ENCODE peak calls at places on chromosomes 7 and 10, in four cellular contexts. One of them, this sample, is unnamed.

GRCh38 chr10:78318305-78318704 is 284.6 kb downstream of the RPS24 start:
- DNase-seq in stomach: no peak
- DNase-seq in tibial artery: no peak
- DNase-seq in lower lobe of right lung: no peak
- DNase-seq in this sample: no peak

GRCh38 chr7:31948041-31948440 is 122.2 kb downstream of the PDE1C start:
- DNase-seq in stomach: no peak
- DNase-seq in tibial artery: no peak
- DNase-seq in lower lobe of right lung: no peak
- DNase-seq in this sample: no peak

GRCh38 chr7:108459922-108460551 is 3.8 kb upstream of the NRCAM start:
- DNase-seq in stomach: no peak
- DNase-seq in tibial artery: no peak
- DNase-seq in lower lobe of right lung: no peak
- DNase-seq in this sample: no peak

GRCh38 chr10:80444646-80445319 is 9.3 kb upstream of the TSPAN14 start:
- DNase-seq in stomach: peak; percentile 63
- DNase-seq in tibial artery: peak; percentile 73
- DNase-seq in lower lobe of right lung: peak; percentile 77
- DNase-seq in this sample: peak; percentile 78

GRCh38 chr7:136883046-136883445 is 14.6 kb downstream of the CHRM2 start:
- DNase-seq in stomach: no peak
- DNase-seq in tibial artery: no peak
- DNase-seq in lower lobe of right lung: no peak
- DNase-seq in this sample: no peak

GRCh38 chr7:46133076-46133475 is 212.0 kb upstream of the IGFBP3 start:
- DNase-seq in stomach: no peak
- DNase-seq in tibial artery: no peak
- DNase-seq in lower lobe of right lung: no peak
- DNase-seq in this sample: no peak

GRCh38 chr7:114889646-114890285 is 32.1 kb upstream of the MDFIC start:
- DNase-seq in stomach: no peak
- DNase-seq in tibial artery: no peak
- DNase-seq in lower lobe of right lung: no peak
- DNase-seq in this sample: no peak

GRCh38 chr10:101566333-101567164 is 21.5 kb downstream of the POLL start:
- DNase-seq in stomach: no peak
- DNase-seq in tibial artery: peak; percentile 19
- DNase-seq in lower lobe of right lung: no peak
- DNase-seq in this sample: no peak

GRCh38 chr10:23157691-23158369 is 34.3 kb upstream of the PTF1A start:
- DNase-seq in stomach: no peak
- DNase-seq in tibial artery: no peak
- DNase-seq in lower lobe of right lung: no peak
- DNase-seq in this sample: no peak

GRCh38 chr10:102718220-102718619 is 3.8 kb downstream of the SFXN2 start:
- DNase-seq in stomach: no peak
- DNase-seq in tibial artery: no peak
- DNase-seq in lower lobe of right lung: no peak
- DNase-seq in this sample: peak; percentile 24

GRCh38 chr7:151245360-151246160 is 2.9 kb downstream of the SMARCD3 start:
- DNase-seq in stomach: peak; percentile 49
- DNase-seq in tibial artery: no peak
- DNase-seq in lower lobe of right lung: peak; percentile 59
- DNase-seq in this sample: peak; percentile 53

GRCh38 chr10:79445217-79445707 is at the start of gene ZCCHC24:
- DNase-seq in stomach: peak; percentile 65
- DNase-seq in tibial artery: no peak
- DNase-seq in lower lobe of right lung: peak; percentile 77
- DNase-seq in this sample: no peak

GRCh38 chr7:64874114-64874513 is 29.0 kb upstream of the ZNF273 start:
- DNase-seq in stomach: peak; percentile 19
- DNase-seq in tibial artery: no peak
- DNase-seq in lower lobe of right lung: no peak
- DNase-seq in this sample: no peak

GRCh38 chr7:106126170-106126938 is 14.2 kb upstream of the SYPL1 start:
- DNase-seq in stomach: peak; percentile 38
- DNase-seq in tibial artery: no peak
- DNase-seq in lower lobe of right lung: no peak
- DNase-seq in this sample: no peak

GRCh38 chr10:22218448-22218847 is 633 bp upstream of the EBLN1 start:
- DNase-seq in stomach: no peak
- DNase-seq in tibial artery: no peak
- DNase-seq in lower lobe of right lung: no peak
- DNase-seq in this sample: no peak

GRCh38 chr7:37448637-37449331 is at the start of gene ELMO1:
- DNase-seq in stomach: peak; percentile 63
- DNase-seq in tibial artery: peak; percentile 77
- DNase-seq in lower lobe of right lung: peak; percentile 88
- DNase-seq in this sample: peak; percentile 76

GRCh38 chr7:37448057-37448636 is 517 bp downstream of the ELMO1 start:
- DNase-seq in stomach: no peak
- DNase-seq in tibial artery: no peak
- DNase-seq in lower lobe of right lung: no peak
- DNase-seq in this sample: no peak

GRCh38 chr7:37445064-37445723 is 3.5 kb downstream of the ELMO1 start:
- DNase-seq in stomach: no peak
- DNase-seq in tibial artery: no peak
- DNase-seq in lower lobe of right lung: no peak
- DNase-seq in this sample: no peak

GRCh38 chr7:37445800-37446199 is 2.9 kb downstream of the ELMO1 start:
- DNase-seq in stomach: no peak
- DNase-seq in tibial artery: no peak
- DNase-seq in lower lobe of right lung: no peak
- DNase-seq in this sample: no peak

DNA sequence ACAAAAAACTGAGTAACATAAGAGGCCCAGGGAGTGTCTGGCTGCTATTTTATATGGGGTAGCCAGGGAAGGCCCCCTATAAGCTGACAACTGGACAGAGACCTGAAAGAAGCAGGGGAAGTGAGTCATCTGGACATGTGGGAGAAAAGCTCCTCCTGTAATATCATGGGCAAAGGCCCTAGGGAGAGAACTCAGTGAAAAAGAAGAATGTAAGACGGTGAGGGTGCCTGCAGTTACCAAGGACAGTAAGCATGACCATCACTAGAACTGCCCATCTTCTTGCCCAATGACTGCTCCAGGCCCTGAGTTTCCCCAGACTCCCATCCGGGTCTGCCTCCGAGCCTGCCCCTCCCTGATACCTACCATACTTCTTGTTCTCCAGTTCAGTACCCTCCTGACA is 2.3 kb downstream of the ELMO1 start:
- DNase-seq in stomach: no peak
- DNase-seq in tibial artery: no peak
- DNase-seq in lower lobe of right lung: no peak
- DNase-seq in this sample: no peak
- H3K27ac ChIP-seq in stomach: no peak overlapping the region
- H3K27ac ChIP-seq in tibial artery: no peak overlapping the region
- H3K27ac ChIP-seq in lower lobe of right lung: peak overlapping the region; percentile 82
- H3K27ac ChIP-seq in this sample: peak overlapping the region; percentile 70

GRCh38 chr10:97684866-97685394 is 2.1 kb downstream of the AVPI1 start:
- DNase-seq in stomach: no peak
- DNase-seq in tibial artery: no peak
- DNase-seq in lower lobe of right lung: no peak
- DNase-seq in this sample: no peak
- H3K4me1 ChIP-seq in stomach: peaks cover 91% of the 10 kb centered on the region
- H3K4me1 ChIP-seq in tibial artery: no peaks in the 10 kb centered on the region
- H3K4me1 ChIP-seq in lower lobe of right lung: peaks cover 57% of the 10 kb centered on the region
- H3K4me1 ChIP-seq in this sample: peaks cover 60% of the 10 kb centered on the region

DNA sequence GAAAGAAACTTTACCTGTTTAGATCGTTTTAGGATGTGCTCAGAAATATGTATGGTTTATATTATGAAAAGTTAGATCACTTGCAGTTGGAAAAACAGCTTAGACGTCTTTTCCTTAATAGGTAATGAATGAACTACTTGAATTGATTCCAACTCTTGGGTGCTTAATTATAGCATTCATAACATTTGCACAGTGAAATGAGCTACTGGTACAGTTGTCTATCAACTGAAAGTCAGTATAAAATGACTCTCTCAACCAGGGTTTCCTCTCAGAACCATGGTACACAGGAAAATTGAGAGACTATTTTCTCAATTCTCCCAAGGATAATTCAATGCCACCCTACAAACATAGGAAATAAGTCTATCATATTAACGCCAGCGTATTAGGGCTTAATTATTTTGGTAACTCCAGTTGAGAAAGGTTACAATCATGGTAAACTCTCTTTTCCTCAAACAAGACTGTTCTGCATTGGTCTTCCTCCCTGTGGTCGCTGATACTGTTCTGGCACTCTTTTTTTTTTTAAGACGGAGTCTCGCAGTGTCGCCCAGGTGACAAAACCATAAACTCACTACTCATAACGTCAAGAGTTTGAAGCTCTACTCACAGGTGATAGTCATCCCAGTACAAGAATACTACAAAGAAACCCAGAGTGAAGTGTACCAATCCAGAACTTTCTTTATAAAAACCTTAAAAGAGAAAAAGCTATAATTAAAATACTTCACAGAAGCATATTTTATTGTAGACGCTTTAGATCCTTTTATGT is 2.0 kb downstream of the ANLN start:
- DNase-seq in stomach: no peak
- DNase-seq in tibial artery: no peak
- DNase-seq in lower lobe of right lung: no peak
- DNase-seq in this sample: no peak
- H3K27ac ChIP-seq in stomach: peak overlapping the region; percentile 85
- H3K27ac ChIP-seq in tibial artery: no peak overlapping the region
- H3K27ac ChIP-seq in lower lobe of right lung: no peak overlapping the region
- H3K27ac ChIP-seq in this sample: no peak overlapping the region

GRCh38 chr7:148712610-148713330 is 14.1 kb downstream of the CUL1 start:
- DNase-seq in stomach: no peak
- DNase-seq in tibial artery: no peak
- DNase-seq in lower lobe of right lung: no peak
- DNase-seq in this sample: no peak

GRCh38 chr7:148708026-148708685 is 9.5 kb downstream of the CUL1 start:
- DNase-seq in stomach: no peak
- DNase-seq in tibial artery: no peak
- DNase-seq in lower lobe of right lung: no peak
- DNase-seq in this sample: no peak

GRCh38 chr7:148706368-148706767 is 7.7 kb downstream of the CUL1 start:
- DNase-seq in stomach: no peak
- DNase-seq in tibial artery: no peak
- DNase-seq in lower lobe of right lung: no peak
- DNase-seq in this sample: no peak

GRCh38 chr7:148711191-148712102 is 12.7 kb downstream of the CUL1 start:
- DNase-seq in stomach: no peak
- DNase-seq in tibial artery: no peak
- DNase-seq in lower lobe of right lung: no peak
- DNase-seq in this sample: no peak

GRCh38 chr7:148709019-148709418 is 10.3 kb downstream of the CUL1 start:
- DNase-seq in stomach: no peak
- DNase-seq in tibial artery: no peak
- DNase-seq in lower lobe of right lung: no peak
- DNase-seq in this sample: no peak
- H3K4me1 ChIP-seq in stomach: peaks cover 84% of the 10 kb centered on the region
- H3K4me1 ChIP-seq in tibial artery: no peaks in the 10 kb centered on the region
- H3K4me1 ChIP-seq in lower lobe of right lung: peaks cover 76% of the 10 kb centered on the region
- H3K4me1 ChIP-seq in this sample: peaks cover 86% of the 10 kb centered on the region

GRCh38 chr7:7681936-7682329 is 36.5 kb downstream of the RPA3 start:
- DNase-seq in stomach: no peak
- DNase-seq in tibial artery: no peak
- DNase-seq in lower lobe of right lung: no peak
- DNase-seq in this sample: no peak

GRCh38 chr7:7682856-7683255 is 35.6 kb downstream of the RPA3 start:
- DNase-seq in stomach: no peak
- DNase-seq in tibial artery: no peak
- DNase-seq in lower lobe of right lung: no peak
- DNase-seq in this sample: no peak

GRCh38 chr7:7686806-7687205 is 31.6 kb downstream of the RPA3 start:
- DNase-seq in stomach: no peak
- DNase-seq in tibial artery: no peak
- DNase-seq in lower lobe of right lung: no peak
- DNase-seq in this sample: no peak

GRCh38 chr7:7675686-7676085 is 35.1 kb downstream of the UMAD1 start:
- DNase-seq in stomach: no peak
- DNase-seq in tibial artery: no peak
- DNase-seq in lower lobe of right lung: no peak
- DNase-seq in this sample: no peak

DNA sequence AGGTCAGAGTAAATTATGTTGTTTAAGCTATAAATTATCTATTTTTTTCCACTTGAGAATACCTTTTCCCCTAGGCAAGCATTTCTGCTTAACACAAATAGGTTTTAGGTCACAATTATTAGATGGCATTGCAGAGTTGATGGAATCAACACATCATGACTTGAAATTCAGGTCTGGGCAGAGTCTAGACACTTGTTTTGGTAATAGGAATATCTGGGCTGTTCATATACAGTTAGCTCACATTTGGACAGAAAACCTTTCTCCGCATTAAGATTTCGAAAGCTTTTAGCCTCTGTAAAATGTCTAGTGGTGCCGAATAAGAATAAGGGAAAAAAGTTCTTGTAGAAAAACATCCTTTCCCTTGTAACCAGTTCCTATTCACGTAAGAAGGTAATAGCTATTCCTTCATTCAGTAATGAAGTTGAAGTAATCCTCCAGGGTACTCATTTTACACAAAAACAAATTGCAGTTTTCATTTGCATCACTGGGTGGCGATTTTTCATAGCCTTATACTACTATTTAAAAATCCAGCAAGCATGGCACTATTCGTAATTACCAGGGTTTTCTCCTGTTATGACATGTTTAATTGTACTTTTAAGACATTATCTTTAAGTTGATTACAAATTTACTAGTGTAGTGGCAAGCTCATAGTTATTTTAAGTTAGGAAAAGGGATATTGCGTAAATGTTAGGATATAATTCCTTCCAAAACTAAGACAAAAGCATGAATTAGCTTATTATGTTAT is 37.0 kb downstream of the RPA3 start:
- DNase-seq in stomach: no peak
- DNase-seq in tibial artery: peak; percentile 41
- DNase-seq in lower lobe of right lung: no peak
- DNase-seq in this sample: peak; percentile 81
- H3K27ac ChIP-seq in stomach: peak overlapping the region; percentile 21
- H3K27ac ChIP-seq in tibial artery: peak overlapping the region; percentile 17
- H3K27ac ChIP-seq in lower lobe of right lung: peak overlapping the region; percentile 19
- H3K27ac ChIP-seq in this sample: peak overlapping the region; percentile 26

GRCh38 chr7:30143748-30144251 is 9.0 kb downstream of the MTURN start:
- DNase-seq in stomach: no peak
- DNase-seq in tibial artery: no peak
- DNase-seq in lower lobe of right lung: no peak
- DNase-seq in this sample: no peak
- H3K4me1 ChIP-seq in stomach: peaks cover 90% of the 10 kb centered on the region
- H3K4me1 ChIP-seq in tibial artery: no peaks in the 10 kb centered on the region
- H3K4me1 ChIP-seq in lower lobe of right lung: peaks cover 60% of the 10 kb centered on the region
- H3K4me1 ChIP-seq in this sample: peaks cover 15% of the 10 kb centered on the region

DNA sequence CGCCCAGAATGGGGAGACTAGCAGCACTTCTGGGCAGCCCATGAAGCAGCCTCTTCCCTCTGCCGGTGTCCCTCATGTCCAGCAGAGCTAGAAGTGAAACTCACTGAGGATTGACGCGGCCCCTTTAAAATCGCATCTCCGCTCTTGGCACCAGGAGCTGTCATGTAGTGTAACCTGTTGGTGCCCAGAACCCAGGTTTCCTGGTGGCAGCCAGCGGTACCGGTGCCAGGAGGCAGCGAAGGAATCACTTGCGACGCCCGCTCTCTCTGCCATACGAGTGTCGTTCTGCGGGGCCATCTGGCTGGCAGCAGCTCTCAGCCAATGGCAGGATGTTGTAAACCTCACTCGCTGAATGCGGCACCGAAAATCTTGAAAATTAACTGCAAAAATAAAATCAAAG is 82.7 kb downstream of the CUX1 start:
- DNase-seq in stomach: no peak
- DNase-seq in tibial artery: peak; percentile 46
- DNase-seq in lower lobe of right lung: peak; percentile 22
- DNase-seq in this sample: peak; percentile 66
- H3K27ac ChIP-seq in stomach: no peak overlapping the region
- H3K27ac ChIP-seq in tibial artery: peak overlapping the region; percentile 49
- H3K27ac ChIP-seq in lower lobe of right lung: no peak overlapping the region
- H3K27ac ChIP-seq in this sample: peak overlapping the region; percentile 38